ENCODE peak calls at places on chromosomes 13 and 19, in ten cellular contexts. C, X, T, J, N, A, Q, G, P and S are unnamed samples.

GRCh38 chr19:50268046-50268445 is 61.1 kb downstream of the KCNC3 start:
- DNase-seq in C (no peak), X (no peak), T (no peak), J (no peak), N (no peak), A (no peak), Q (no peak), G (no peak), P (no peak), S (no peak)

GRCh38 chr13:33744589-33745369 is 73.2 kb upstream of the RFC3 start:
- DNase-seq in C (no peak), X (no peak), T (no peak), J (no peak), N (no peak), A (no peak), Q (no peak), G (peak), P (no peak), S (no peak)

GRCh38 chr19:3665681-3666544 is 34.4 kb downstream of the PIP5K1C start:
- DNase-seq in C (peak), X (peak), T (peak), J (peak), N (no peak), A (no peak), Q (peak), G (peak), P (peak), S (peak)

GRCh38 chr19:1068111-1069001 is 1.4 kb downstream of the ARHGAP45 start:
- DNase-seq in C (no peak), X (peak), T (no peak), J (peak), N (no peak), A (no peak), Q (peak), G (peak), P (no peak), S (peak)

GRCh38 chr13:91520952-91521351 is 122.5 kb downstream of the GPC5 start:
- DNase-seq in C (no peak), X (no peak), T (no peak), J (no peak), N (no peak), A (no peak), Q (no peak), G (no peak), P (no peak), S (no peak)

GRCh38 chr19:7257148-7258041 is 36.8 kb downstream of the INSR start:
- DNase-seq in C (peak), X (no peak), T (peak), J (no peak), N (peak), A (peak), Q (no peak), G (no peak), P (peak), S (no peak)

GRCh38 chr19:42199440-42200115 is 17.9 kb downstream of the DEDD2 start:
- DNase-seq in C (no peak), X (peak), T (no peak), J (no peak), N (peak), A (no peak), Q (peak), G (peak), P (no peak), S (peak)

GRCh38 chr13:33353646-33354045 is 68.1 kb upstream of the STARD13 start:
- DNase-seq in C (no peak), X (no peak), T (no peak), J (no peak), N (no peak), A (no peak), Q (no peak), G (no peak), P (no peak), S (no peak)

GRCh38 chr13:42394361-42395065 is 122.6 kb downstream of the AKAP11 start:
- DNase-seq in C (no peak), X (no peak), T (no peak), J (no peak), N (no peak), A (no peak), Q (no peak), G (no peak), P (no peak), S (no peak)

GRCh38 chr13:67183151-67183550 is 47.0 kb downstream of the PCDH9 start:
- DNase-seq in C (no peak), X (no peak), T (no peak), J (no peak), N (no peak), A (no peak), Q (no peak), G (no peak), P (no peak), S (no peak)

GRCh38 chr13:59931621-59932020 is 232.1 kb downstream of the DIAPH3 start:
- DNase-seq in C (no peak), X (no peak), T (no peak), J (no peak), N (peak), A (no peak), Q (no peak), G (no peak), P (no peak), S (no peak)

GRCh38 chr19:53365899-53366493 is 491 bp downstream of the ZNF525 start:
- DNase-seq in C (no peak), X (peak), T (no peak), J (no peak), N (no peak), A (no peak), Q (peak), G (peak), P (no peak), S (peak)

GRCh38 chr19:41921280-41922219 is 6.7 kb downstream of the ERFL start:
- DNase-seq in C (no peak), X (no peak), T (no peak), J (no peak), N (no peak), A (no peak), Q (no peak), G (no peak), P (no peak), S (no peak)

GRCh38 chr13:21338156-21338555 is 120.9 kb downstream of the ZDHHC20 start:
- DNase-seq in C (no peak), X (no peak), T (no peak), J (no peak), N (no peak), A (no peak), Q (no peak), G (no peak), P (no peak), S (no peak)
- H3K4me3 ChIP-seq in C (no peak), X (no peak), T (no peak), J (no peak), N (no peak), A (no peak), Q (no peak), G (no peak), P (no peak), S (no peak)

DNA sequence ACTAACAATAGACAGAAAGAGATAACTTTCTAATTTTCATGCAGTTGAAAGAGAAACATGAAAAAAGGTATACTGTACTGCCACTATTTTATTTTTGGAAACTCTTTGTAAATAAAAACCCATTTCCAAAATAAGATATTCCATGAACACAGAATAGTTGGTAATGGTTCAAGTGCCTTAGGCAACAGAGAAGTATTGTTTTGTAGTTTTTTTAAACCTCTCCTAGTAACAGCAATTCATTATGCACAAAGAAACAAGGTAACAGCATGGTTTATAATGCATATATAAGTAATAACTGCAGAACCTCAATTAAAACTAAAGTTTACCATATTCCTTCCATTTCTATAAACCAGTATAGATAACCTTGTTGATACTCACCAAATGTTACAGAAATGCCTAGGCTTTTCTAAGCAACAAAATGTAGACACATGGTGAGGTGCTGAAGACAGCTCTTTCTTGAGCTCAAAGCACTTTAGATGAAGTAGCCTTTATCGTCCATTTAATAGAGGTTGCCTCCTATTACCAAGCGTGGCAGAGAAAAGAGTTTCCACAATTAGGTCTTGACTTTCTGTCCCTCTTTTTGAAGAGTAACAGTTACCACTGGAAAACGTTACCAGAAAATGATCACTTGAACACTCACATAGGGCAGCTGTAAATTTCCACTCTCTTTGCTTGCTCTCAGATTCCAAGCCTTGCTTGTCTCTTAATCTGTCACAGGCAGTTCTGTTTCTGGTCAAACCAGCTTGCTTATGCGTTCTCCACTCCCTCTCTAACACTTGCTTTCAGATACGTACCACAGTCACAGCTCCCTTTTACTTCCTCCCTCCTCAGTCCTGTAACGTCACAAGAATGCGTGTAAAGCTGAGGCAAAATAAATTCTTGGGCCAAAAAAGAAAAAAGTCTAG is 42.9 kb downstream of the CAB39L start:
- DNase-seq in C (peak), X (no peak), T (peak), J (peak), N (peak), A (no peak), Q (no peak), G (no peak), P (peak), S (no peak)
- H3K4me3 ChIP-seq in C (peak), X (peak), T (no peak), J (peak), N (no peak), A (no peak), Q (peak), G (peak), P (peak), S (no peak)

GRCh38 chr13:20475927-20476691 is 49.5 kb downstream of the CRYL1 start:
- DNase-seq in C (no peak), X (no peak), T (no peak), J (no peak), N (no peak), A (no peak), Q (no peak), G (no peak), P (no peak), S (peak)
- H3K4me3 ChIP-seq in C (no peak), X (no peak), T (no peak), J (no peak), N (no peak), A (no peak), Q (no peak), G (no peak), P (no peak), S (peak)

GRCh38 chr13:97225533-97225932 is 3.4 kb downstream of the MBNL2 start:
- DNase-seq in C (no peak), X (no peak), T (no peak), J (no peak), N (no peak), A (no peak), Q (no peak), G (no peak), P (no peak), S (no peak)
- H3K4me3 ChIP-seq in C (peak), X (peak), T (peak), J (peak), N (peak), A (peak), Q (peak), G (peak), P (peak), S (no peak)

DNA sequence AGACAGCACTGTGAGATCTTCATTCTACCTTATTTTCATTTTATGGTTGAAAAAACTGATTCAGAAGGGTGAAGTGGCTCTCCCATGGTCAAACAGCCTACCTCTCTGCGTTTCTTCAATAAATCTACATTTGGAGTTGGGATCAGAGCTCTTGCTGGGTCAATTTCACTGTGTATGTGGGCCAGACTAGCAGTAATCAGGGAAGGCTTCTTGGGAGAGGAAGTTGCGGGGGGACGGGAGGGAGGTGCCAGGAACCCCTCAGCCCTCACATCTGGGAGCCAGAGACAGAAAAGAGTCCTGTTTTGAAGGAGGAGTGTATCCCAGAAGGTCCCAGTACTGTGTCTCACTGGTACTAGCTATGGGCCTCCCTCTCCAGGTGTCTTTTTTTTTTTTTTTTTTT is 925 bp downstream of the KXD1 start:
- DNase-seq in C (peak), X (no peak), T (no peak), J (no peak), N (no peak), A (no peak), Q (no peak), G (no peak), P (no peak), S (no peak)
- H3K4me3 ChIP-seq in C (peak), X (peak), T (peak), J (peak), N (peak), A (peak), Q (peak), G (peak), P (peak), S (peak)

DNA sequence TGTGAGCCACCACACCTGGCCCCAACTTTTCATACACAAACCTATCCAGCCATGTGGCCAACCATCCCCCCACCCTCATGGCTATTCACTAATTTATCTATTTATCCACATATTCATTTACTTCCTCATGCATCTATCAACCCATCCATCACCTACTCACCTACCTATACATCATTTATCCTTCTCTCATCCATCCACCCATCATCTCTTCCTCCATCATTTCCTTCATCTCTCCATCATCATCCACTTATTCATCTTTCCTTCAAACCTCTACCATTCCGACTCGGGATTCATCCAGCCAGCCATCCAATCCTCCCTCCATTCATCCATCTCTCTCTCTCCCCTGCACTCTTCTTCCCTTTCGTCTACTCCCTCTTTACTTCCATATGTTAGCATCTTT is 54.6 kb downstream of the RYR1 start:
- DNase-seq in C (no peak), X (no peak), T (no peak), J (no peak), N (no peak), A (no peak), Q (no peak), G (no peak), P (no peak), S (no peak)
- H3K4me3 ChIP-seq in C (no peak), X (no peak), T (no peak), J (no peak), N (no peak), A (no peak), Q (no peak), G (no peak), P (no peak), S (no peak)

DNA sequence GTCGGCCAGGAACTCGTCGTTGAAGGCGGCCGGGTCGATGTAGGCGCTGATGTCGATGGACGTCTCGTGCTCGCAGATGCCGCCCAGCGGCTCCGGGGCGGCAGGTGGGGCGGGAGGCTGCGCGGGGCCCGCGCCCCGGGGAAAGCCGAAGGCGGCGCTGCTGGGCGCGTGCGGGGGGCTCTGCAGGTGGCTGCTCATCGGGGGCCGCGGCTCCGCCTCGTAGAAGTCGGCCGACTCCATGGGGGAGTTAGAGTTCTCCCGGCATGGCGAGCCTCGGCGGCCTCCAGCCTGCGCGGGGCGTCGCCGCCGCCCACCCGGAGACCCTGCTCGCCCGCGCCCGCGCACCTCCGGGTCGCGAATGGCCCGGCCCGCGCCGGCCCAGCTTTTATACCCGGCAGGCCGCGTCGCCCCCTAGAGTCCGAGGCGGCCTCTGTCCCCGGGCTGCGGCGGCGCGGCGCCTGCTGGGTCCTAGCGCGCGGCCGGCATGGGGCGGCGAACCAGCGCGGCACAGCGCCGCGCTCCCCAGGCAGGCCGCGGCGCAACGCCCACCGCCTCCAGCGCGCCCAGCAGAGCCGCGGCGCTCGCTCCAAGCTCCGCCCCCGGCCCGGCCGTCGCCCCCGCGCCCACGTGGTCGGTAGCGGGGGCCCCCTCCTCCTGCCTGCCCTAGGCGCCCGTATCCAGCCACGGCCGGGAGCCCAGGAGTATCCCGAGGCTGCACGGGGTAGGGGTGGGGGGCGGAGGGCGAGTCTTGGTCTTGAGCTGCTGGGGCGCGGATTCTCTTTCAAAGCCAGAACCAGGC is at the start of gene CEBPA:
- DNase-seq in C (peak), X (peak), T (peak), J (peak), N (peak), A (peak), Q (peak), G (peak), P (peak), S (peak)
- H3K4me3 ChIP-seq in C (peak), X (peak), T (peak), J (peak), N (peak), A (peak), Q (peak), G (peak), P (peak), S (peak)

GRCh38 chr19:49128545-49129237 is 9.3 kb downstream of the PPFIA3 start:
- DNase-seq in C (no peak), X (no peak), T (no peak), J (no peak), N (no peak), A (no peak), Q (no peak), G (no peak), P (no peak), S (no peak)
- H3K4me3 ChIP-seq in C (peak), X (peak), T (no peak), J (no peak), N (peak), A (peak), Q (peak), G (peak), P (peak), S (no peak)

GRCh38 chr19:55174425-55175116 is 5.5 kb downstream of the SYT5 start:
- DNase-seq in C (no peak), X (no peak), T (no peak), J (no peak), N (no peak), A (no peak), Q (no peak), G (no peak), P (no peak), S (no peak)

GRCh38 chr19:55172741-55173140 is 6.3 kb upstream of the DNAAF3 start:
- DNase-seq in C (peak), X (no peak), T (peak), J (no peak), N (peak), A (peak), Q (no peak), G (no peak), P (no peak), S (no peak)

GRCh38 chr19:55171440-55171839 is 5.0 kb upstream of the DNAAF3 start:
- DNase-seq in C (no peak), X (no peak), T (no peak), J (no peak), N (no peak), A (no peak), Q (no peak), G (no peak), P (no peak), S (no peak)

GRCh38 chr19:55173717-55174409 is 6.2 kb downstream of the SYT5 start:
- DNase-seq in C (peak), X (peak), T (peak), J (no peak), N (peak), A (peak), Q (peak), G (no peak), P (peak), S (peak)

GRCh38 chr19:55173186-55173716 is 6.8 kb upstream of the DNAAF3 start:
- DNase-seq in C (no peak), X (no peak), T (no peak), J (no peak), N (no peak), A (no peak), Q (no peak), G (no peak), P (no peak), S (no peak)
- H3K4me3 ChIP-seq in C (peak), X (peak), T (peak), J (no peak), N (peak), A (peak), Q (peak), G (peak), P (peak), S (peak)